ENCODE peak calls at places on chromosomes 4 and X, in six cellular contexts. One of them, this sample, is unnamed.

GRCh38 chr4:77601614-77602187 is 3.9 kb upstream of the CXCL13 start:
- DNase-seq in T-helper 1 cell: no peak
- DNase-seq in CD4-positive, CD25-positive, alpha-beta regulatory T cell: no peak
- DNase-seq in ascending aorta: no peak
- DNase-seq in left ventricle myocardium superior: no peak
- DNase-seq in HS-5: no peak
- DNase-seq in this sample: no peak

GRCh38 chr4:40292313-40292759 is 42.8 kb upstream of the CHRNA9 start:
- DNase-seq in T-helper 1 cell: no peak
- DNase-seq in CD4-positive, CD25-positive, alpha-beta regulatory T cell: no peak
- DNase-seq in ascending aorta: no peak
- DNase-seq in left ventricle myocardium superior: no peak
- DNase-seq in HS-5: no peak
- DNase-seq in this sample: no peak

GRCh38 chr4:7861440-7861881 is 78.2 kb downstream of the AFAP1 start:
- DNase-seq in T-helper 1 cell: no peak
- DNase-seq in CD4-positive, CD25-positive, alpha-beta regulatory T cell: no peak
- DNase-seq in ascending aorta: no peak
- DNase-seq in left ventricle myocardium superior: peak
- DNase-seq in HS-5: peak
- DNase-seq in this sample: no peak

GRCh38 chr4:10123227-10124101 is 6.9 kb upstream of the WDR1 start:
- DNase-seq in T-helper 1 cell: no peak
- DNase-seq in CD4-positive, CD25-positive, alpha-beta regulatory T cell: no peak
- DNase-seq in ascending aorta: no peak
- DNase-seq in left ventricle myocardium superior: no peak
- DNase-seq in HS-5: no peak
- DNase-seq in this sample: peak

GRCh38 chr4:159434496-159435241 is 331.8 kb downstream of the RAPGEF2 start:
- DNase-seq in T-helper 1 cell: no peak
- DNase-seq in CD4-positive, CD25-positive, alpha-beta regulatory T cell: no peak
- DNase-seq in ascending aorta: no peak
- DNase-seq in left ventricle myocardium superior: no peak
- DNase-seq in HS-5: no peak
- DNase-seq in this sample: no peak

GRCh38 chrX:153511784-153512500 is 5.5 kb upstream of the ATP2B3 start:
- DNase-seq in T-helper 1 cell: no peak
- DNase-seq in CD4-positive, CD25-positive, alpha-beta regulatory T cell: no peak
- DNase-seq in ascending aorta: no peak
- DNase-seq in left ventricle myocardium superior: no peak
- DNase-seq in HS-5: no peak
- DNase-seq in this sample: no peak

GRCh38 chr4:5365071-5366008 is 314.1 kb downstream of the STK32B start:
- DNase-seq in T-helper 1 cell: no peak
- DNase-seq in CD4-positive, CD25-positive, alpha-beta regulatory T cell: no peak
- DNase-seq in ascending aorta: no peak
- DNase-seq in left ventricle myocardium superior: no peak
- DNase-seq in HS-5: peak
- DNase-seq in this sample: no peak

GRCh38 chr4:105194328-105195231 is 47.9 kb downstream of the TET2 start:
- DNase-seq in T-helper 1 cell: no peak
- DNase-seq in CD4-positive, CD25-positive, alpha-beta regulatory T cell: no peak
- DNase-seq in ascending aorta: no peak
- DNase-seq in left ventricle myocardium superior: no peak
- DNase-seq in HS-5: no peak
- DNase-seq in this sample: no peak

GRCh38 chrX:10112510-10112909 is 44.3 kb upstream of the CLCN4 start:
- DNase-seq in T-helper 1 cell: no peak
- DNase-seq in CD4-positive, CD25-positive, alpha-beta regulatory T cell: no peak
- DNase-seq in ascending aorta: no peak
- DNase-seq in left ventricle myocardium superior: no peak
- DNase-seq in HS-5: no peak
- DNase-seq in this sample: no peak

GRCh38 chr4:41202356-41202755 is 12.0 kb downstream of the APBB2 start:
- DNase-seq in T-helper 1 cell: no peak
- DNase-seq in CD4-positive, CD25-positive, alpha-beta regulatory T cell: no peak
- DNase-seq in ascending aorta: no peak
- DNase-seq in left ventricle myocardium superior: no peak
- DNase-seq in HS-5: no peak
- DNase-seq in this sample: no peak

GRCh38 chr4:70718811-70719604 is 2.8 kb upstream of the RUFY3 start:
- DNase-seq in T-helper 1 cell: no peak
- DNase-seq in CD4-positive, CD25-positive, alpha-beta regulatory T cell: no peak
- DNase-seq in ascending aorta: no peak
- DNase-seq in left ventricle myocardium superior: no peak
- DNase-seq in HS-5: no peak
- DNase-seq in this sample: no peak

This sample was measured in activated naive CD4-positive, alpha-beta T cell treated with anti-CD3 and anti-CD28 coated beads, Interleukin-2, amount 10 ng/mL, durations not matched to agents 7 days and 5 days.